ENCODE peak calls at places on chromosomes 3 and 15, in seven cellular contexts. One of them, this sample, is unnamed.

GRCh38 chr3:188656196-188656982 is 502.4 kb downstream of the LPP start:
- DNase-seq in GM12878: no peak
- DNase-seq in endothelial cell of umbilical vein: peak
- DNase-seq in NB4: no peak
- DNase-seq in A549: no peak
- DNase-seq in SK-N-SH: no peak
- DNase-seq in H1: no peak
- DNase-seq in this sample: no peak

GRCh38 chr3:127172670-127173515 is 20.0 kb upstream of the PRR23E start:
- DNase-seq in SK-N-SH: peak
- DNase-seq in NB4: peak
- DNase-seq in A549: no peak
- DNase-seq in GM12878: no peak
- DNase-seq in H1: peak
- DNase-seq in endothelial cell of umbilical vein: peak
- DNase-seq in this sample: no peak

GRCh38 chr15:26644948-26645347 is 127.9 kb downstream of the GABRB3 start:
- DNase-seq in NB4: no peak
- DNase-seq in SK-N-SH: no peak
- DNase-seq in A549: no peak
- DNase-seq in H1: no peak
- DNase-seq in GM12878: no peak
- DNase-seq in endothelial cell of umbilical vein: no peak
- DNase-seq in this sample: no peak

GRCh38 chr15:64211696-64212095 is 48.9 kb upstream of the PPIB start:
- DNase-seq in GM12878: no peak
- DNase-seq in A549: no peak
- DNase-seq in H1: no peak
- DNase-seq in SK-N-SH: no peak
- DNase-seq in endothelial cell of umbilical vein: no peak
- DNase-seq in NB4: no peak
- DNase-seq in this sample: no peak

GRCh38 chr15:38531509-38531908 is 33.1 kb downstream of the RASGRP1 start:
- DNase-seq in endothelial cell of umbilical vein: no peak
- DNase-seq in A549: no peak
- DNase-seq in NB4: peak
- DNase-seq in SK-N-SH: no peak
- DNase-seq in H1: no peak
- DNase-seq in GM12878: no peak
- DNase-seq in this sample: no peak

GRCh38 chr3:178353292-178353814 is 182.9 kb upstream of the KCNMB2 start:
- DNase-seq in SK-N-SH: no peak
- DNase-seq in H1: no peak
- DNase-seq in endothelial cell of umbilical vein: peak
- DNase-seq in GM12878: no peak
- DNase-seq in NB4: no peak
- DNase-seq in A549: no peak
- DNase-seq in this sample: no peak

GRCh38 chr15:75182187-75183131 is 19.2 kb upstream of the C15orf39 start:
- DNase-seq in SK-N-SH: no peak
- DNase-seq in endothelial cell of umbilical vein: no peak
- DNase-seq in GM12878: no peak
- DNase-seq in A549: no peak
- DNase-seq in NB4: no peak
- DNase-seq in H1: no peak
- DNase-seq in this sample: peak

GRCh38 chr3:127887321-127887720 is 27.7 kb upstream of the KBTBD12 start:
- DNase-seq in A549: no peak
- DNase-seq in NB4: no peak
- DNase-seq in SK-N-SH: no peak
- DNase-seq in H1: no peak
- DNase-seq in endothelial cell of umbilical vein: no peak
- DNase-seq in GM12878: no peak
- DNase-seq in this sample: no peak

GRCh38 chr3:160169139-160169830 is 55.9 kb upstream of the C3orf80 start:
- DNase-seq in GM12878: no peak
- DNase-seq in SK-N-SH: no peak
- DNase-seq in NB4: no peak
- DNase-seq in H1: no peak
- DNase-seq in A549: peak
- DNase-seq in endothelial cell of umbilical vein: no peak
- DNase-seq in this sample: no peak

GRCh38 chr15:96887730-96888129 is 557.2 kb downstream of the NR2F2 start:
- DNase-seq in SK-N-SH: no peak
- DNase-seq in GM12878: no peak
- DNase-seq in A549: no peak
- DNase-seq in H1: no peak
- DNase-seq in endothelial cell of umbilical vein: peak
- DNase-seq in NB4: peak
- DNase-seq in this sample: no peak

GRCh38 chr15:59222106-59222505 is 15.5 kb downstream of the LDHAL6B start:
- DNase-seq in endothelial cell of umbilical vein: no peak
- DNase-seq in GM12878: no peak
- DNase-seq in SK-N-SH: no peak
- DNase-seq in H1: no peak
- DNase-seq in NB4: no peak
- DNase-seq in A549: no peak
- DNase-seq in this sample: no peak

GRCh38 chr15:79673416-79674123 is 223.2 kb downstream of the MTHFS start:
- DNase-seq in A549: peak
- DNase-seq in SK-N-SH: no peak
- DNase-seq in H1: peak
- DNase-seq in GM12878: peak
- DNase-seq in NB4: peak
- DNase-seq in endothelial cell of umbilical vein: no peak
- DNase-seq in this sample: no peak

GRCh38 chr3:58306662-58307286 is 454 bp downstream of the HTD2 start:
- DNase-seq in endothelial cell of umbilical vein: peak
- DNase-seq in GM12878: no peak
- DNase-seq in NB4: peak
- DNase-seq in A549: peak
- DNase-seq in SK-N-SH: peak
- DNase-seq in H1: peak
- DNase-seq in this sample: peak

GRCh38 chr15:57377478-57377847 is 1.2 kb downstream of the CGNL1 start:
- DNase-seq in GM12878: no peak
- DNase-seq in endothelial cell of umbilical vein: peak
- DNase-seq in SK-N-SH: no peak
- DNase-seq in A549: peak
- DNase-seq in NB4: no peak
- DNase-seq in H1: no peak
- DNase-seq in this sample: no peak

GRCh38 chr3:61381745-61382392 is 130.6 kb upstream of the FHIT start:
- DNase-seq in NB4: peak
- DNase-seq in endothelial cell of umbilical vein: peak
- DNase-seq in SK-N-SH: peak
- DNase-seq in GM12878: no peak
- DNase-seq in A549: peak
- DNase-seq in H1: no peak
- DNase-seq in this sample: no peak

GRCh38 chr15:51869074-51869425 is 39.6 kb downstream of the TMOD3 start:
- DNase-seq in GM12878: no peak
- DNase-seq in A549: peak
- DNase-seq in H1: no peak
- DNase-seq in NB4: no peak
- DNase-seq in SK-N-SH: peak
- DNase-seq in endothelial cell of umbilical vein: peak
- DNase-seq in this sample: no peak

GRCh38 chr15:74461847-74462511 is 1.0 kb upstream of the UBL7 start:
- DNase-seq in A549: no peak
- DNase-seq in GM12878: no peak
- DNase-seq in H1: no peak
- DNase-seq in SK-N-SH: no peak
- DNase-seq in endothelial cell of umbilical vein: peak
- DNase-seq in NB4: no peak
- DNase-seq in this sample: no peak

GRCh38 chr3:159848348-159849118 is 140.1 kb upstream of the IL12A start:
- DNase-seq in endothelial cell of umbilical vein: no peak
- DNase-seq in NB4: no peak
- DNase-seq in A549: no peak
- DNase-seq in H1: no peak
- DNase-seq in SK-N-SH: no peak
- DNase-seq in GM12878: no peak
- DNase-seq in this sample: no peak

GRCh38 chr3:104909188-104909587 is 457.5 kb upstream of the ALCAM start:
- DNase-seq in A549: peak
- DNase-seq in H1: no peak
- DNase-seq in GM12878: no peak
- DNase-seq in NB4: no peak
- DNase-seq in endothelial cell of umbilical vein: peak
- DNase-seq in SK-N-SH: peak
- DNase-seq in this sample: no peak

GRCh38 chr15:70126382-70126781 is 28.7 kb upstream of the TLE3 start:
- DNase-seq in NB4: no peak
- DNase-seq in endothelial cell of umbilical vein: no peak
- DNase-seq in GM12878: no peak
- DNase-seq in H1: no peak
- DNase-seq in SK-N-SH: no peak
- DNase-seq in A549: no peak
- DNase-seq in this sample: no peak

GRCh38 chr3:136266468-136266867 is 16.3 kb downstream of the PCCB start:
- DNase-seq in A549: peak
- DNase-seq in GM12878: no peak
- DNase-seq in endothelial cell of umbilical vein: no peak
- DNase-seq in NB4: no peak
- DNase-seq in H1: no peak
- DNase-seq in SK-N-SH: no peak
- DNase-seq in this sample: no peak

GRCh38 chr3:170734043-170734736 is 135.8 kb downstream of the RPL22L1 start:
- DNase-seq in endothelial cell of umbilical vein: no peak
- DNase-seq in H1: no peak
- DNase-seq in SK-N-SH: no peak
- DNase-seq in GM12878: no peak
- DNase-seq in A549: no peak
- DNase-seq in NB4: no peak
- DNase-seq in this sample: no peak

GRCh38 chr15:48392356-48392755 is 61.1 kb downstream of the DUT start:
- DNase-seq in A549: no peak
- DNase-seq in SK-N-SH: no peak
- DNase-seq in NB4: no peak
- DNase-seq in GM12878: no peak
- DNase-seq in endothelial cell of umbilical vein: peak
- DNase-seq in H1: no peak
- DNase-seq in this sample: no peak

GRCh38 chr15:48396020-48396419 is 64.8 kb downstream of the DUT start:
- DNase-seq in H1: no peak
- DNase-seq in NB4: no peak
- DNase-seq in A549: no peak
- DNase-seq in GM12878: no peak
- DNase-seq in SK-N-SH: no peak
- DNase-seq in endothelial cell of umbilical vein: no peak
- DNase-seq in this sample: no peak

GRCh38 chr15:48395532-48396011 is 64.3 kb downstream of the DUT start:
- DNase-seq in endothelial cell of umbilical vein: no peak
- DNase-seq in NB4: no peak
- DNase-seq in SK-N-SH: no peak
- DNase-seq in GM12878: no peak
- DNase-seq in H1: no peak
- DNase-seq in A549: no peak
- DNase-seq in this sample: no peak

GRCh38 chr15:48393650-48394049 is 62.4 kb downstream of the DUT start:
- DNase-seq in NB4: no peak
- DNase-seq in endothelial cell of umbilical vein: peak
- DNase-seq in H1: no peak
- DNase-seq in GM12878: no peak
- DNase-seq in A549: no peak
- DNase-seq in SK-N-SH: no peak
- DNase-seq in this sample: no peak

GRCh38 chr15:48394172-48394571 is 62.9 kb downstream of the DUT start:
- DNase-seq in SK-N-SH: no peak
- DNase-seq in NB4: no peak
- DNase-seq in A549: no peak
- DNase-seq in GM12878: no peak
- DNase-seq in endothelial cell of umbilical vein: no peak
- DNase-seq in H1: no peak
- DNase-seq in this sample: no peak
- TF ChIP-seq MAX in SK-N-SH: no peak
- TF ChIP-seq MAX in NB4: no peak
- TF ChIP-seq MAX in A549: no peak
- TF ChIP-seq MAX in GM12878: no peak
- TF ChIP-seq MAX in endothelial cell of umbilical vein: no peak
- TF ChIP-seq MAX in H1: no peak
- TF ChIP-seq MAX in this sample: no peak

GRCh38 chr3:102165367-102165766 is 269.4 kb upstream of the ZPLD1 start:
- DNase-seq in H1: no peak
- DNase-seq in GM12878: no peak
- DNase-seq in NB4: no peak
- DNase-seq in endothelial cell of umbilical vein: no peak
- DNase-seq in A549: no peak
- DNase-seq in SK-N-SH: no peak
- DNase-seq in this sample: no peak
- TF ChIP-seq MAX in H1: no peak
- TF ChIP-seq MAX in GM12878: no peak
- TF ChIP-seq MAX in NB4: no peak
- TF ChIP-seq MAX in endothelial cell of umbilical vein: no peak
- TF ChIP-seq MAX in A549: no peak
- TF ChIP-seq MAX in SK-N-SH: no peak
- TF ChIP-seq MAX in this sample: no peak

GRCh38 chr3:46901061-46901460 is 23.5 kb downstream of the PTH1R start:
- DNase-seq in endothelial cell of umbilical vein: no peak
- DNase-seq in NB4: no peak
- DNase-seq in GM12878: no peak
- DNase-seq in A549: no peak
- DNase-seq in SK-N-SH: peak
- DNase-seq in H1: no peak
- DNase-seq in this sample: no peak

GRCh38 chr3:46898321-46899150 is 21.0 kb downstream of the PTH1R start:
- DNase-seq in NB4: no peak
- DNase-seq in endothelial cell of umbilical vein: no peak
- DNase-seq in SK-N-SH: no peak
- DNase-seq in A549: no peak
- DNase-seq in H1: peak
- DNase-seq in GM12878: no peak
- DNase-seq in this sample: peak

GRCh38 chr3:46899151-46900006 is 21.9 kb downstream of the PTH1R start:
- DNase-seq in H1: no peak
- DNase-seq in GM12878: no peak
- DNase-seq in NB4: no peak
- DNase-seq in A549: no peak
- DNase-seq in SK-N-SH: no peak
- DNase-seq in endothelial cell of umbilical vein: no peak
- DNase-seq in this sample: no peak

GRCh38 chr3:46900356-46900755 is 22.8 kb downstream of the PTH1R start:
- DNase-seq in NB4: no peak
- DNase-seq in GM12878: no peak
- DNase-seq in SK-N-SH: no peak
- DNase-seq in H1: no peak
- DNase-seq in A549: no peak
- DNase-seq in endothelial cell of umbilical vein: no peak
- DNase-seq in this sample: no peak

GRCh38 chr3:46900007-46900292 is 22.4 kb downstream of the PTH1R start:
- DNase-seq in GM12878: no peak
- DNase-seq in H1: no peak
- DNase-seq in endothelial cell of umbilical vein: no peak
- DNase-seq in SK-N-SH: peak
- DNase-seq in A549: no peak
- DNase-seq in NB4: no peak
- DNase-seq in this sample: no peak
- TF ChIP-seq MAX in GM12878: no peak
- TF ChIP-seq MAX in H1: no peak
- TF ChIP-seq MAX in endothelial cell of umbilical vein: no peak
- TF ChIP-seq MAX in SK-N-SH: no peak
- TF ChIP-seq MAX in A549: no peak
- TF ChIP-seq MAX in NB4: no peak
- TF ChIP-seq MAX in this sample: no peak

GRCh38 chr3:152511904-152512303 is 243.2 kb downstream of the MBNL1 start:
- DNase-seq in A549: no peak
- DNase-seq in H1: no peak
- DNase-seq in endothelial cell of umbilical vein: no peak
- DNase-seq in GM12878: peak
- DNase-seq in SK-N-SH: no peak
- DNase-seq in NB4: no peak
- DNase-seq in this sample: no peak
- TF ChIP-seq MAX in A549: no peak
- TF ChIP-seq MAX in H1: no peak
- TF ChIP-seq MAX in endothelial cell of umbilical vein: no peak
- TF ChIP-seq MAX in GM12878: no peak
- TF ChIP-seq MAX in SK-N-SH: no peak
- TF ChIP-seq MAX in NB4: no peak
- TF ChIP-seq MAX in this sample: no peak